ENCODE peak calls at places on chromosomes 1 and 21, in five cellular contexts. H is lower leg skin, G is IMR-90, Y is NCI-H1048, K is ovary. Q is an unnamed sample.

GRCh38 chr1:8082945-8083344 is 56.8 kb upstream of the ERRFI1 start:
- DNase-seq in H (no peak), Y (no peak), G (peak; percentile 84), K (no peak), Q (no peak)

GRCh38 chr1:27643626-27644368 is 8.8 kb upstream of the FGR start:
- DNase-seq in Y (no peak), G (peak; percentile 54), K (no peak), H (no peak), Q (peak; percentile 67)

GRCh38 chr1:61253059-61253735 is 170.8 kb downstream of the NFIA start:
- DNase-seq in K (peak; percentile 78), H (peak; percentile 83), G (peak; percentile 17), Y (no peak), Q (no peak)

GRCh38 chr21:15557925-15558324 is 171.9 kb upstream of the USP25 start:
- DNase-seq in K (no peak), H (no peak), G (no peak), Y (peak; percentile 75), Q (no peak)

GRCh38 chr1:160726114-160726497 is 12.9 kb upstream of the SLAMF7 start:
- DNase-seq in G (no peak), H (no peak), K (no peak), Y (no peak), Q (no peak)

GRCh38 chr1:90957497-90957896 is 64.3 kb downstream of the ZNF644 start:
- DNase-seq in H (no peak), Y (no peak), K (no peak), G (no peak), Q (no peak)

GRCh38 chr1:117598489-117598888 is 7.4 kb upstream of the TENT5C start:
- DNase-seq in H (no peak), Y (no peak), K (no peak), G (no peak), Q (no peak)

GRCh38 chr1:247273013-247273412 is 17.1 kb downstream of the VN1R5 start:
- DNase-seq in H (no peak), K (no peak), G (no peak), Y (no peak), Q (no peak)

GRCh38 chr1:185238447-185238846 is 78.6 kb downstream of the IVNS1ABP start:
- DNase-seq in Y (no peak), K (no peak), H (no peak), G (peak; percentile 47), Q (no peak)

GRCh38 chr1:229196404-229197224 is 74.3 kb upstream of the RAB4A start:
- DNase-seq in H (no peak), K (no peak), Y (no peak), G (peak; percentile 54), Q (no peak)

GRCh38 chr1:166839600-166840308 is 479 bp downstream of the POGK start:
- DNase-seq in Y (no peak), H (peak; percentile 36), G (peak; percentile 19), K (peak; percentile 75), Q (peak; percentile 67)

GRCh38 chr21:33360871-33361602 is 36.3 kb downstream of the IFNAR1 start:
- DNase-seq in K (peak; percentile 83), G (peak; percentile 87), H (peak; percentile 71), Y (no peak), Q (peak; percentile 90)

GRCh38 chr1:154878371-154879355 is 8.6 kb upstream of the KCNN3 start:
- DNase-seq in H (peak; percentile 71), Y (no peak), G (peak; percentile 62), K (peak; percentile 88), Q (peak; percentile 80)

GRCh38 chr1:98881911-98882310 is 122.8 kb downstream of the PLPPR5 start:
- DNase-seq in Y (no peak), H (no peak), G (no peak), K (no peak), Q (no peak)

GRCh38 chr1:77649127-77649526 is 33.3 kb downstream of the ZZZ3 start:
- DNase-seq in H (no peak), K (no peak), G (no peak), Y (no peak), Q (no peak)

GRCh38 chr1:42822833-42823392 is 5.7 kb upstream of the SVBP start:
- DNase-seq in K (no peak), H (no peak), G (peak; percentile 39), Y (no peak), Q (no peak)

GRCh38 chr1:119912963-119913362 is 16.6 kb upstream of the ADAM30 start:
- DNase-seq in K (no peak), Y (no peak), G (no peak), H (no peak), Q (no peak)

GRCh38 chr1:166975361-166976129 is at the start of gene ILDR2:
- DNase-seq in G (peak; percentile 5), Y (no peak), K (peak; percentile 50), H (peak; percentile 17), Q (peak; percentile 76)

GRCh38 chr1:245156736-245157505 is 2.1 kb downstream of the KIF26B start:
- DNase-seq in G (peak; percentile 12), Y (no peak), K (no peak), H (peak; percentile 17), Q (no peak)

GRCh38 chr21:44482581-44483287 is 27.4 kb downstream of the LRRC3 start:
- DNase-seq in Y (no peak), H (no peak), G (no peak), K (no peak), Q (no peak)

GRCh38 chr1:113036639-113037321 is 36.2 kb upstream of the LRIG2 start:
- DNase-seq in H (no peak), Y (no peak), K (no peak), G (no peak), Q (no peak)

Q was measured in activated naive CD8-positive, alpha-beta T cell treated with anti-CD3 and anti-CD28 coated beads, Interleukin-2, amount 10 ng/mL, durations not matched to agents 7 days and 5 days.